ENCODE peak calls at places on chromosome X, in seven cellular contexts. Y is upper lobe of left lung, S is heart left ventricle, B is left ventricle myocardium inferior, U is tibial nerve, X is SK-N-SH, T is ovary. R is an unnamed sample. For H3K4me1, the result is how much of the 10 kb centered on the place peaks cover.

GRCh38 chrX:69424161-69424560 is 80.0 kb upstream of the NALF2 start:
- DNase-seq in X (peak), U (no peak), T (no peak), B (no peak), Y (no peak), S (no peak), R (no peak)

GRCh38 chrX:82666355-82666754 is 841.7 kb upstream of the POU3F4 start:
- DNase-seq in B (no peak), Y (no peak), X (no peak), U (no peak), S (no peak), T (no peak), R (no peak)

GRCh38 chrX:23493941-23494374 is 159.3 kb downstream of the PTCHD1 start:
- DNase-seq in Y (no peak), T (no peak), B (no peak), X (no peak), S (no peak), U (no peak), R (peak)

GRCh38 chrX:43357741-43358140 is 298.4 kb upstream of the MAOA start:
- DNase-seq in U (no peak), T (no peak), X (no peak), B (no peak), S (no peak), Y (no peak), R (no peak)

GRCh38 chrX:384861-385260 is 1.8 kb downstream of the PPP2R3B start:
- DNase-seq in U (no peak), S (no peak), X (no peak), B (no peak), Y (no peak), T (no peak), R (no peak)

GRCh38 chrX:53684415-53685192 is 1.9 kb downstream of the HUWE1 start:
- DNase-seq in B (no peak), X (no peak), U (no peak), Y (peak), S (no peak), T (no peak), R (no peak)

GRCh38 chrX:14718403-14718802 is 154.5 kb downstream of the FANCB start:
- DNase-seq in S (no peak), U (no peak), B (no peak), T (no peak), Y (no peak), X (no peak), R (no peak)

GRCh38 chrX:42096262-42096939 is 173.0 kb upstream of the CASK start:
- DNase-seq in U (no peak), S (peak), T (peak), Y (no peak), B (no peak), X (no peak), R (no peak)

GRCh38 chrX:40267334-40268118 is 169.8 kb upstream of the BCOR start:
- DNase-seq in Y (no peak), T (no peak), X (no peak), S (no peak), B (no peak), U (peak), R (no peak)

GRCh38 chrX:85994228-85994627 is 53.1 kb downstream of the CHM start:
- DNase-seq in U (no peak), Y (no peak), X (peak), S (no peak), B (no peak), T (no peak), R (no peak)

DNA sequence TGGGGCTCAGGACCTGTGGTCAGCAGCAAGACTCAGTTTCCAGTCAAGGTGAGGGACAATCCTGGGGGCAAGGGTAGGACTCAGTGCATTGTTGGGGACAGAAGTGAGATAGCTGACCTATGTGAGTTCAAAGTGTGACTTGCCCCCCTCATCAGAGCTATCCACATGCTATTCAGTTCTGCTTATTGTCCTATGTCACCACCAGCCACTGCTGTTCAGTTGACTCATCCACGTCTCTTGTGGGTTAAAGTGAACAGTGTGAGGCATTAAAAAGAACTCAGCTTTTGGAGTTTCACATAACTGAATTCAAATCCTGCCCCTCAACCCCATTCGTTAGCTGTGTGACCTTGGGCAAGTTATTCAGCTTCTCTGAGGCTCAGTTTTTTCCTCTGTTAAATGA is 4.4 kb upstream of the APLN start:
- DNase-seq in B (no peak), X (no peak), Y (no peak), S (no peak), U (no peak), T (no peak), R (no peak)
- H3K4me3 ChIP-seq in B (no peak), X (no peak), Y (no peak), S (no peak), U (no peak), T (no peak), R (no peak)

GRCh38 chrX:2694868-2695267 is 3.8 kb downstream of the CD99 start:
- DNase-seq in Y (no peak), X (no peak), S (no peak), U (no peak), T (no peak), B (no peak), R (no peak)
- H3K4me1 ChIP-seq in Y (half or more), X (under half), S (half or more), U (under half), T (under half), B (half or more), R (under half)

GRCh38 chrX:130144509-130144908 is 21.1 kb downstream of the AIFM1 start:
- DNase-seq in Y (no peak), X (no peak), B (no peak), U (no peak), S (no peak), T (no peak), R (no peak)
- TF ChIP-seq CTCF in Y (no peak), X (no peak), B (no peak), U (no peak), S (peak), T (no peak), R (peak)

DNA sequence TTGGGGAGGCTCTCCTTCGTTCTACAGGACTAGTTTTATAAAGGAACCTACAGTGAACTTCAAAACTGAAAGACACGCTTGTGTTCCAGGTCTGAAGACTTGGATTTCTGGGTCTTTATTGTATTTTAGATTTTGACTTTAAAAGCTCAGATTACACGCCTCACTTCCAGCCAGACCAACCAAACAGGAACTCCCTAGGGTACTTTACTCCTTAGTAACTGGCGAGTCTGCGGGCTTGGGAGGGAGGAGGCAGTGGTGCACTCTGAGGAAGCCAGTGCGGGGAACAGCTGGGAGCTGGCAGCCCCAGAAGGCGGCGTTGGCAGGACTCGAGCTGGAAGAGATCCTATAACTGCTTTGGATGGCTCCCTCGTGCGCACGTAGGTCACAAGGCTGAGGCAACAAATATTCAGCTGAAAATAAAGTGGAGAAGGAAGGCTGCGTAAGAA is 388 bp upstream of the PHKA1 start:
- DNase-seq in B (peak), S (peak), U (peak), Y (peak), X (peak), T (peak), R (peak)
- H3K4me3 ChIP-seq in B (peak), S (peak), U (peak), Y (peak), X (peak), T (peak), R (peak)